ENCODE peak calls at places on chromosomes 7 and 10, in five cellular contexts. A is body of pancreas, J is astrocyte, Q is PC-9, X is left ventricle myocardium inferior. E is an unnamed sample.
A peak's percentile ranks its signal among the peaks of the same experiment; 100 is the strongest.

GRCh38 chr10:87605656-87606308 is 53.9 kb upstream of the PAPSS2 start:
- DNase-seq in X (no peak), J (peak; percentile 40), A (peak; percentile 22), Q (no peak), E (no peak)

GRCh38 chr7:136251826-136252225 is 274.7 kb upstream of the MTPN start:
- DNase-seq in A (no peak), X (no peak), Q (no peak), J (peak; percentile 13), E (no peak)

GRCh38 chr7:135994466-135995205 is 17.5 kb upstream of the MTPN start:
- DNase-seq in J (peak; percentile 86), A (no peak), Q (no peak), X (no peak), E (no peak)

GRCh38 chr7:148480479-148481146 is 110.0 kb upstream of the C7orf33 start:
- DNase-seq in A (no peak), J (no peak), Q (no peak), X (no peak), E (no peak)

GRCh38 chr10:16867556-16867955 is 50.3 kb upstream of the RSU1 start:
- DNase-seq in Q (no peak), X (no peak), J (peak; percentile 92), A (no peak), E (no peak)

GRCh38 chr7:77799078-77799964 is 748 bp downstream of the PHTF2 start:
- DNase-seq in J (peak; percentile 14), X (peak; percentile 36), Q (peak; percentile 47), A (peak; percentile 26), E (peak; percentile 75)

GRCh38 chr10:61031341-61031740 is 87.4 kb upstream of the RHOBTB1 start:
- DNase-seq in J (no peak), Q (no peak), X (no peak), A (no peak), E (no peak)

GRCh38 chr10:69253171-69253570 is 25.1 kb upstream of the HK1 start:
- DNase-seq in J (no peak), Q (no peak), A (no peak), X (no peak), E (no peak)

GRCh38 chr10:46225597-46225996 is 61.2 kb upstream of the ANTXRL start:
- DNase-seq in A (no peak), Q (no peak), J (no peak), X (no peak), E (no peak)

GRCh38 chr10:24556746-24557742 is 166.6 kb downstream of the ARHGAP21 start:
- DNase-seq in Q (peak; percentile 47), A (peak; percentile 53), X (no peak), J (peak; percentile 64), E (no peak)

GRCh38 chr7:50197547-50197946 is 104.5 kb upstream of the ZPBP start:
- DNase-seq in Q (no peak), X (no peak), A (no peak), J (no peak), E (no peak)

GRCh38 chr7:95046494-95047240 is 139.3 kb downstream of the PPP1R9A start:
- DNase-seq in X (no peak), Q (no peak), J (peak; percentile 47), A (no peak), E (no peak)

GRCh38 chr7:132066776-132067175 is 509.5 kb downstream of the PLXNA4 start:
- DNase-seq in X (peak; percentile 68), A (no peak), Q (no peak), J (peak; percentile 78), E (peak; percentile 75)

GRCh38 chr10:95247200-95247880 is 43.5 kb downstream of the PDLIM1 start:
- DNase-seq in J (peak; percentile 92), A (no peak), X (no peak), Q (peak; percentile 49), E (no peak)

GRCh38 chr7:43108255-43109011 is 4.0 kb upstream of the HECW1 start:
- DNase-seq in J (no peak), A (peak; percentile 58), Q (no peak), X (peak; percentile 44), E (peak; percentile 56)

GRCh38 chr7:19772858-19773337 is 519 bp downstream of the TMEM196 start:
- DNase-seq in J (peak; percentile 42), Q (no peak), X (no peak), A (peak; percentile 17), E (no peak)

GRCh38 chr7:22378199-22378961 is 21.4 kb upstream of the RAPGEF5 start:
- DNase-seq in X (no peak), A (no peak), Q (no peak), J (no peak), E (no peak)
- H3K27ac ChIP-seq in X (peak overlapping the region; percentile 64), A (no peak overlapping the region), Q (no peak overlapping the region), J (no peak overlapping the region), E (peak overlapping the region; percentile 55)

GRCh38 chr7:86942995-86943394 is 116.5 kb downstream of the ELAPOR2 start:
- DNase-seq in Q (no peak), X (no peak), J (no peak), A (no peak), E (no peak)
- H3K4me3 ChIP-seq in Q (no peak overlapping the region), X (no peak overlapping the region), J (no peak overlapping the region), A (no peak overlapping the region), E (no peak overlapping the region)

DNA sequence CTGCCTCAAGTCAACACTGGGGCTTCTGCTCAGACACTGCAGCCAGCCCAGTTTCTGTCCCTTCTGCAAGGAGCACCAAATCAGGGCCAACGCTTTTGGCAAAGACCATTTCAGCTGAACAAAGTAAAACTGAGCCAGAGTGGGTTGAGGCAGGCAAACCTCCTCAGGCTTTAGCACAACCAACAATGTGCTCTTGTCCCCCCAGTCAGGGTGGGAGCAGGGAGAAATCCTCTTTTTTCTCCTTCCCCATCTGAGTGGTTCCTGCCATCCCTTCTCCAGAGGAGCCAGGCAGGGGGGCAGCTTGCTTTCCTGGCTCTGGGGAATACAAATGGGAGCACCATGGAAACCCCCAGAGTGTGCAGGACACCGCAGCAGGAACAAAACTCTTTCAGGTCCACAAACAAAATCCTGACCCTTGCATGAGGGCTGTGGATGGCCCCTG is 14.3 kb downstream of the CAMK2G start:
- DNase-seq in X (no peak), Q (no peak), J (no peak), A (no peak), E (no peak)
- H3K27ac ChIP-seq in X (no peak overlapping the region), Q (no peak overlapping the region), J (no peak overlapping the region), A (no peak overlapping the region), E (no peak overlapping the region)

GRCh38 chr7:69961396-69961795 is 363.1 kb downstream of the AUTS2 start:
- DNase-seq in A (no peak), X (no peak), J (no peak), Q (no peak), E (no peak)

GRCh38 chr7:69963388-69963787 is 365.1 kb downstream of the AUTS2 start:
- DNase-seq in X (no peak), A (no peak), J (no peak), Q (no peak), E (no peak)

GRCh38 chr7:69957661-69958060 is 359.4 kb downstream of the AUTS2 start:
- DNase-seq in J (no peak), Q (no peak), X (no peak), A (no peak), E (no peak)

GRCh38 chr7:69962856-69963149 is 364.5 kb downstream of the AUTS2 start:
- DNase-seq in A (no peak), J (peak; percentile 23), Q (no peak), X (no peak), E (no peak)

GRCh38 chr7:69962077-69962855 is 364.0 kb downstream of the AUTS2 start:
- DNase-seq in A (peak; percentile 25), J (peak; percentile 16), Q (no peak), X (peak; percentile 61), E (peak; percentile 75)
- H3K4me3 ChIP-seq in A (no peak overlapping the region), J (no peak overlapping the region), Q (no peak overlapping the region), X (peak overlapping the region; percentile 30), E (peak overlapping the region; percentile 6)

GRCh38 chr7:41476117-41476803 is 226.6 kb downstream of the INHBA start:
- DNase-seq in Q (no peak), X (no peak), A (no peak), J (no peak), E (no peak)

GRCh38 chr7:41472427-41473125 is 230.3 kb downstream of the INHBA start:
- DNase-seq in J (peak; percentile 33), Q (no peak), A (no peak), X (no peak), E (no peak)

GRCh38 chr7:41481353-41481752 is 221.5 kb downstream of the INHBA start:
- DNase-seq in A (no peak), Q (no peak), X (no peak), J (no peak), E (no peak)

DNA sequence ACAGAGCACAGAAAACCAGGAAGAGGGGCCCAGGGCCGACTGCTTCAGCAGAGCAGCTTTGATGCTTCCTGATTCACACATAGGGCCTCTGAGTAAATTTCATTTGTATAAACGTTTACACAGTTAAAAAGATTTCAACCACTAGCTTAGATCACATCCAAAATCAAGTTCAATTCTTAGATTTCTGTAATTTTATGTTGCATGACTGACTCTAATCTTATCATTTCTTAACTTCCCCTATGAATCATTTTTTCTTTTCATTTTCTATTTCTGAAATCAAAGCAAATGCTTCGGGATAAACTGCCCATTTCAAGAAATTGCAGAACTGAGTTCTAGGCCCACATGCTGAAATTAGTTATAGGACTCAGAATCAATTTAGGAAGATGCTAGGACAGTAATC is 224.7 kb downstream of the INHBA start:
- DNase-seq in X (no peak), J (no peak), A (no peak), Q (no peak), E (no peak)
- H3K27ac ChIP-seq in X (no peak overlapping the region), J (peak overlapping the region; percentile 52), A (no peak overlapping the region), Q (no peak overlapping the region), E (peak overlapping the region; percentile 10)

GRCh38 chr10:4134701-4135100 is 349.7 kb upstream of the KLF6 start:
- DNase-seq in J (no peak), X (no peak), A (no peak), Q (no peak), E (no peak)
- H3K4me3 ChIP-seq in J (no peak overlapping the region), X (no peak overlapping the region), A (no peak overlapping the region), Q (no peak overlapping the region), E (no peak overlapping the region)

E was measured in heart left ventricle.